ENCODE peak calls at places on chromosomes 16 and 17, in nine cellular contexts. L is stomach, P is heart left ventricle, G is Peyer's patch, Q is HCT116, D is IMR-90, M is sigmoid colon, C is tibial nerve, K is body of pancreas. H is an unnamed sample.
A peak's percentile ranks its signal among the peaks of the same experiment; 100 is the strongest.

GRCh38 chr17:17304521-17304985 is 1.4 kb downstream of the NT5M start:
- DNase-seq in L (no peak), P (no peak), G (no peak), Q (no peak), D (no peak), M (no peak), C (no peak), K (no peak), H (no peak)

GRCh38 chr16:610513-611381 is 20.0 kb upstream of the WFIKKN1 start:
- DNase-seq in L (peak; percentile 77), P (no peak), G (peak; percentile 75), Q (no peak), D (no peak), M (peak; percentile 72), C (no peak), K (peak; percentile 75), H (peak; percentile 68)

GRCh38 chr17:69810326-69811035 is 264.5 kb upstream of the KCNJ16 start:
- DNase-seq in L (no peak), P (no peak), G (no peak), Q (no peak), D (no peak), M (no peak), C (no peak), K (no peak), H (no peak)

GRCh38 chr17:45060382-45060823 is 714 bp upstream of the NMT1 start:
- DNase-seq in L (no peak), P (no peak), G (no peak), Q (no peak), D (no peak), M (no peak), C (no peak), K (no peak), H (no peak)

GRCh38 chr17:3864534-3864933 is 18.5 kb upstream of the NCBP3 start:
- DNase-seq in L (no peak), P (no peak), G (no peak), Q (no peak), D (no peak), M (no peak), C (no peak), K (no peak), H (no peak)

GRCh38 chr17:5832886-5833285 is 237.3 kb upstream of the WSCD1 start:
- DNase-seq in L (no peak), P (no peak), G (no peak), Q (peak; percentile 58), D (peak; percentile 83), M (no peak), C (no peak), K (no peak), H (no peak)

GRCh38 chr17:6470751-6471521 is 26.7 kb downstream of the PIMREG start:
- DNase-seq in L (no peak), P (no peak), G (no peak), Q (no peak), D (no peak), M (no peak), C (no peak), K (no peak), H (no peak)

GRCh38 chr17:27241346-27241946 is 52.5 kb upstream of the WSB1 start:
- DNase-seq in L (no peak), P (no peak), G (no peak), Q (peak; percentile 41), D (peak; percentile 10), M (no peak), C (no peak), K (no peak), H (peak; percentile 43)

GRCh38 chr17:83079766-83080616 is 582 bp downstream of the METRNL start:
- DNase-seq in L (no peak), P (no peak), G (no peak), Q (no peak), D (no peak), M (no peak), C (no peak), K (no peak), H (no peak)

DNA sequence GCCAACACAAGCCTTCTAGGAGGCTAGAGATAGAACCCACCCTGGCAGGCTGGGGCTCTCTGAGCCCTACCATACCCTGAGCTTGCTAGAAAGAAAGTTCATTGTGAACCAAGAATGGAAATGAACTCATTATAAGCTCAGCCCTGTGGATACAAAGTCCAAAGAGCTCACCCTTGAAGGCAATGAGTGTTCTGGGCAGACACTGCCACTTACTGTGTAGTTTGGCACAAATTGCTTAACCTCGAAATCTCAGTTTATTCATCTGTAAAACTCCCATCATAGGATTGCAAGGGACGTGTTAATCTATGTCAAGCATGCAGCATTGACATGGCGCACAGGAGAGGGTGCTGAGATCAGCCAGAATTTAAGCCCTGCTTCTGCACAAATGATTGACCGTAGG is 5.5 kb downstream of the KDM8 start:
- DNase-seq in L (no peak), P (no peak), G (no peak), Q (no peak), D (no peak), M (no peak), C (no peak), K (peak; percentile 76), H (no peak)
- H3K4me3 ChIP-seq in L (no peak overlapping the region), P (no peak overlapping the region), G (no peak overlapping the region), Q (no peak overlapping the region), D (no peak overlapping the region), M (no peak overlapping the region), C (no peak overlapping the region), K (no peak overlapping the region), H (no peak overlapping the region)

GRCh38 chr17:33097411-33097810 is 105.8 kb downstream of the SPACA3 start:
- DNase-seq in L (no peak), P (no peak), G (no peak), Q (no peak), D (no peak), M (no peak), C (no peak), K (no peak), H (no peak)
- H3K27me3 ChIP-seq in L (no peaks in the 10 kb centered on the region), P (peaks cover 4% of the 10 kb centered on the region), G (no peaks in the 10 kb centered on the region), Q (peaks cover 47% of the 10 kb centered on the region), D (peaks cover 2% of the 10 kb centered on the region), M (peaks cover 4% of the 10 kb centered on the region), C (no peaks in the 10 kb centered on the region), K (no peaks in the 10 kb centered on the region), H (peaks cover 13% of the 10 kb centered on the region)

GRCh38 chr16:54176376-54176901 is 110.1 kb downstream of the IRX3 start:
- DNase-seq in L (peak; percentile 53), P (no peak), G (no peak), Q (no peak), D (no peak), M (no peak), C (no peak), K (peak; percentile 50), H (no peak)

GRCh38 chr16:54174750-54175149 is 111.8 kb downstream of the IRX3 start:
- DNase-seq in L (no peak), P (no peak), G (no peak), Q (no peak), D (no peak), M (no peak), C (no peak), K (no peak), H (no peak)

GRCh38 chr16:54175169-54175551 is 111.4 kb downstream of the IRX3 start:
- DNase-seq in L (no peak), P (no peak), G (no peak), Q (no peak), D (no peak), M (no peak), C (no peak), K (no peak), H (no peak)

GRCh38 chr16:54177052-54177856 is 109.3 kb downstream of the IRX3 start:
- DNase-seq in L (no peak), P (no peak), G (no peak), Q (no peak), D (no peak), M (peak; percentile 5), C (no peak), K (no peak), H (no peak)

DNA sequence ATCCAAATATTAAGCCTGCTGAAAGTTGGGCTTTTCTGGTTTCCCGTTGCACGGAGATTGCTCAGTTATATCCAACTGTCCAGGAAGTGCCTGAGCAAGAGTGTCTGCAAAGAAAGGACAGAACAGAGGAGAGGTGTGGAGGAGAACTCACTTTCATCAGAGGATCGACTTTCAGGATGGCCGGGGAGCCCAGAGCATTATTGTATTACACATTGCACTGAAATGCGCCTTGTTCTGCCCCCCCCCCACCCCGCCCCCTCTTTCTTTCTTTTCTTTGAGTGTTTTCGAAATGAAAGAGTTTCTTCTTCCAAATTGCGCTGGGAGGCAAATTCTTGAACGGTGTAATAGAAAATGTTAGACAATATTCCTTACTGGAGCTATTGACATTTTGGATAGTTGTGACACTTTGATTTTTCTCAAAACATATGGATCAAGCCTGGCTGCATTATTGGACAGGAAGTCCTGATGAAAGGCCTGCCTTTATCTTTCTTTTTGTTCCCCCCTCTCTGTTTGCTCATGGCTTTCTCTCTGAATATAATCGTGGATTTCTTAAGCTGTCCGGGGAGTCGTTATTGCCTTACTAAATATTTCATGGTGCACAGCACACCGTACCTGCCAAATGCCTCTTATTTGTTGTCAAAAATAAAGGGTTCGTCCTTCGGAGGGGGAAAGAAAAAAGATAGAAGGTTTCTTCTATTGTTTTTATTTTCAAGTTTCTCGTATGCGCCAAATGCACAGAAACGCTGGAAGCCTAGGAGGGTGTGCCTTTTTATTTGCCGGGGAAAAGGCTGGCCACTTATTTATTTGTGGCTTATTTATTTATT is 110.8 kb downstream of the IRX3 start:
- DNase-seq in L (no peak), P (no peak), G (no peak), Q (no peak), D (no peak), M (no peak), C (no peak), K (no peak), H (no peak)
- TF ChIP-seq POLR2A in L (no peak), P (no peak), G (no peak), Q (no peak), D (no peak), M (no peak), C (no peak), K (no peak), H (no peak)

DNA sequence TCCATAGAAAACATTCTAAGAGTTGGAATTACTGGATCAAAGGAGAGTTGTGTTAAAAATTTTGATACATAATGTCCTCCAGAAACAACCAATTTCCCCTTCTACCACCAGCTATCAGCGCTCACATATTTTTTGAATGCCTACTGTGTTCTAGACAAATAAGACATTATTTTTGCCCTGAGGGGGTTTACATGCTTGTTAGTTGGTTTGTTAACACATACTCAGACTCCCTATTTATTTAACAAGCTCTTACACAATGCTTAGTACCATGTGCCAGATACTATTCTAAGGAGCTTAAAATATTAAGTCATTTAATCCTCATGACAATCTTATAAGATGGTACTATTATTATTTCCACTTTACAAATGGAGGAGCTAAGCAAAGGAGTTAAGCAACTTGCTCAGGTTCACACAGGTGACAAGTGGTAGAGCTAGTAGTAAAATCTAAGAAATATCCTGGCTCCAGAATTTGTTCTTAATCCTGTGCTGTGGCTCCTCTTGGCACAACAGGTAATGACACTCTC is 194.2 kb downstream of the UTP18 start:
- DNase-seq in L (no peak), P (no peak), G (no peak), Q (no peak), D (no peak), M (no peak), C (no peak), K (no peak), H (no peak)
- H3K4me3 ChIP-seq in L (no peak overlapping the region), P (no peak overlapping the region), G (no peak overlapping the region), Q (no peak overlapping the region), D (no peak overlapping the region), M (no peak overlapping the region), C (no peak overlapping the region), K (no peak overlapping the region), H (no peak overlapping the region)

GRCh38 chr16:1918890-1919679 is 870 bp upstream of the HS3ST6 start:
- DNase-seq in L (no peak), P (no peak), G (no peak), Q (no peak), D (no peak), M (no peak), C (no peak), K (no peak), H (no peak)
- H3K27me3 ChIP-seq in L (peaks cover 15% of the 10 kb centered on the region), P (peaks cover 67% of the 10 kb centered on the region), G (peaks cover 34% of the 10 kb centered on the region), Q (no peaks in the 10 kb centered on the region), D (peaks cover 89% of the 10 kb centered on the region), M (peaks cover 96% of the 10 kb centered on the region), C (no peaks in the 10 kb centered on the region), K (peaks cover 40% of the 10 kb centered on the region), H (peaks cover 89% of the 10 kb centered on the region)

GRCh38 chr17:63999680-64000531 is 1.8 kb downstream of the PRR29 start:
- DNase-seq in L (no peak), P (no peak), G (no peak), Q (no peak), D (no peak), M (peak; percentile 58), C (no peak), K (no peak), H (no peak)
- TF ChIP-seq POLR2A in L (no peak), P (no peak), G (no peak), Q (no peak), D (no peak), M (no peak), C (no peak), K (no peak), H (no peak)

H was measured in transverse colon.